ENCODE peak calls at places on chromosomes 3 and 15, in ten cellular contexts. One of them, this sample, is unnamed.

GRCh38 chr3:139506792-139507191 is 30.5 kb upstream of the RBP2 start:
- DNase-seq in central memory CD8-positive, alpha-beta T cell: no peak
- DNase-seq in effector CD4-positive, alpha-beta T cell: no peak
- DNase-seq in LoVo: no peak
- DNase-seq in activated effector memory CD4-positive, alpha-beta T cell treated with Interleukin-2 at 50 U/mL for 16 hours: no peak
- DNase-seq in activated T-cell treated with anti-CD3 and anti-CD28 coated beads for 1 hour: no peak
- DNase-seq in stimulated activated CD8-positive, alpha-beta memory T cell treated with anti-CD3 and anti-CD28 coated beads, Interleukin-15, amount 100 ng/mL, for 4 hours: no peak
- DNase-seq in body of pancreas: no peak
- DNase-seq in HEK293T: no peak
- DNase-seq in T-cell: no peak
- DNase-seq in this sample: no peak

GRCh38 chr3:28122227-28122626 is 119.2 kb upstream of the CMC1 start:
- DNase-seq in central memory CD8-positive, alpha-beta T cell: no peak
- DNase-seq in effector CD4-positive, alpha-beta T cell: no peak
- DNase-seq in LoVo: no peak
- DNase-seq in activated effector memory CD4-positive, alpha-beta T cell treated with Interleukin-2 at 50 U/mL for 16 hours: no peak
- DNase-seq in activated T-cell treated with anti-CD3 and anti-CD28 coated beads for 1 hour: no peak
- DNase-seq in stimulated activated CD8-positive, alpha-beta memory T cell treated with anti-CD3 and anti-CD28 coated beads, Interleukin-15, amount 100 ng/mL, for 4 hours: no peak
- DNase-seq in body of pancreas: no peak
- DNase-seq in HEK293T: no peak
- DNase-seq in T-cell: no peak
- DNase-seq in this sample: no peak

GRCh38 chr15:92869263-92869940 is 30.7 kb upstream of the CHD2 start:
- DNase-seq in central memory CD8-positive, alpha-beta T cell: no peak
- DNase-seq in effector CD4-positive, alpha-beta T cell: no peak
- DNase-seq in LoVo: peak
- DNase-seq in activated effector memory CD4-positive, alpha-beta T cell treated with Interleukin-2 at 50 U/mL for 16 hours: no peak
- DNase-seq in activated T-cell treated with anti-CD3 and anti-CD28 coated beads for 1 hour: no peak
- DNase-seq in stimulated activated CD8-positive, alpha-beta memory T cell treated with anti-CD3 and anti-CD28 coated beads, Interleukin-15, amount 100 ng/mL, for 4 hours: no peak
- DNase-seq in body of pancreas: no peak
- DNase-seq in HEK293T: no peak
- DNase-seq in T-cell: no peak
- DNase-seq in this sample: no peak

GRCh38 chr3:148950806-148951205 is 40.5 kb upstream of the GYG1 start:
- DNase-seq in central memory CD8-positive, alpha-beta T cell: no peak
- DNase-seq in effector CD4-positive, alpha-beta T cell: no peak
- DNase-seq in LoVo: no peak
- DNase-seq in activated effector memory CD4-positive, alpha-beta T cell treated with Interleukin-2 at 50 U/mL for 16 hours: no peak
- DNase-seq in activated T-cell treated with anti-CD3 and anti-CD28 coated beads for 1 hour: no peak
- DNase-seq in stimulated activated CD8-positive, alpha-beta memory T cell treated with anti-CD3 and anti-CD28 coated beads, Interleukin-15, amount 100 ng/mL, for 4 hours: no peak
- DNase-seq in body of pancreas: no peak
- DNase-seq in HEK293T: peak
- DNase-seq in T-cell: no peak
- DNase-seq in this sample: no peak

GRCh38 chr3:172201136-172201989 is 162.0 kb downstream of the FNDC3B start:
- DNase-seq in central memory CD8-positive, alpha-beta T cell: no peak
- DNase-seq in effector CD4-positive, alpha-beta T cell: no peak
- DNase-seq in LoVo: no peak
- DNase-seq in activated effector memory CD4-positive, alpha-beta T cell treated with Interleukin-2 at 50 U/mL for 16 hours: no peak
- DNase-seq in activated T-cell treated with anti-CD3 and anti-CD28 coated beads for 1 hour: no peak
- DNase-seq in stimulated activated CD8-positive, alpha-beta memory T cell treated with anti-CD3 and anti-CD28 coated beads, Interleukin-15, amount 100 ng/mL, for 4 hours: no peak
- DNase-seq in body of pancreas: peak
- DNase-seq in HEK293T: no peak
- DNase-seq in T-cell: no peak
- DNase-seq in this sample: peak

GRCh38 chr3:60967141-60967540 is 284.1 kb downstream of the FHIT start:
- DNase-seq in central memory CD8-positive, alpha-beta T cell: no peak
- DNase-seq in effector CD4-positive, alpha-beta T cell: no peak
- DNase-seq in LoVo: no peak
- DNase-seq in activated effector memory CD4-positive, alpha-beta T cell treated with Interleukin-2 at 50 U/mL for 16 hours: no peak
- DNase-seq in activated T-cell treated with anti-CD3 and anti-CD28 coated beads for 1 hour: no peak
- DNase-seq in stimulated activated CD8-positive, alpha-beta memory T cell treated with anti-CD3 and anti-CD28 coated beads, Interleukin-15, amount 100 ng/mL, for 4 hours: no peak
- DNase-seq in body of pancreas: no peak
- DNase-seq in HEK293T: no peak
- DNase-seq in T-cell: no peak
- DNase-seq in this sample: no peak

GRCh38 chr3:72398781-72399180 is 449.5 kb downstream of the SHQ1 start:
- DNase-seq in central memory CD8-positive, alpha-beta T cell: no peak
- DNase-seq in effector CD4-positive, alpha-beta T cell: no peak
- DNase-seq in LoVo: no peak
- DNase-seq in activated effector memory CD4-positive, alpha-beta T cell treated with Interleukin-2 at 50 U/mL for 16 hours: no peak
- DNase-seq in activated T-cell treated with anti-CD3 and anti-CD28 coated beads for 1 hour: no peak
- DNase-seq in stimulated activated CD8-positive, alpha-beta memory T cell treated with anti-CD3 and anti-CD28 coated beads, Interleukin-15, amount 100 ng/mL, for 4 hours: no peak
- DNase-seq in body of pancreas: no peak
- DNase-seq in HEK293T: no peak
- DNase-seq in T-cell: no peak
- DNase-seq in this sample: no peak

GRCh38 chr15:39622660-39623549 is 42.0 kb downstream of the THBS1 start:
- DNase-seq in central memory CD8-positive, alpha-beta T cell: no peak
- DNase-seq in effector CD4-positive, alpha-beta T cell: no peak
- DNase-seq in LoVo: peak
- DNase-seq in activated effector memory CD4-positive, alpha-beta T cell treated with Interleukin-2 at 50 U/mL for 16 hours: no peak
- DNase-seq in activated T-cell treated with anti-CD3 and anti-CD28 coated beads for 1 hour: no peak
- DNase-seq in stimulated activated CD8-positive, alpha-beta memory T cell treated with anti-CD3 and anti-CD28 coated beads, Interleukin-15, amount 100 ng/mL, for 4 hours: no peak
- DNase-seq in body of pancreas: no peak
- DNase-seq in HEK293T: no peak
- DNase-seq in T-cell: no peak
- DNase-seq in this sample: no peak

GRCh38 chr3:187064210-187065115 is 74.8 kb downstream of the RPL39L start:
- DNase-seq in central memory CD8-positive, alpha-beta T cell: no peak
- DNase-seq in effector CD4-positive, alpha-beta T cell: no peak
- DNase-seq in LoVo: no peak
- DNase-seq in activated effector memory CD4-positive, alpha-beta T cell treated with Interleukin-2 at 50 U/mL for 16 hours: no peak
- DNase-seq in activated T-cell treated with anti-CD3 and anti-CD28 coated beads for 1 hour: no peak
- DNase-seq in stimulated activated CD8-positive, alpha-beta memory T cell treated with anti-CD3 and anti-CD28 coated beads, Interleukin-15, amount 100 ng/mL, for 4 hours: no peak
- DNase-seq in body of pancreas: peak
- DNase-seq in HEK293T: no peak
- DNase-seq in T-cell: no peak
- DNase-seq in this sample: no peak

GRCh38 chr15:101386006-101386405 is 91.0 kb upstream of the SNRPA1 start:
- DNase-seq in central memory CD8-positive, alpha-beta T cell: no peak
- DNase-seq in effector CD4-positive, alpha-beta T cell: no peak
- DNase-seq in LoVo: no peak
- DNase-seq in activated effector memory CD4-positive, alpha-beta T cell treated with Interleukin-2 at 50 U/mL for 16 hours: no peak
- DNase-seq in activated T-cell treated with anti-CD3 and anti-CD28 coated beads for 1 hour: no peak
- DNase-seq in stimulated activated CD8-positive, alpha-beta memory T cell treated with anti-CD3 and anti-CD28 coated beads, Interleukin-15, amount 100 ng/mL, for 4 hours: no peak
- DNase-seq in body of pancreas: no peak
- DNase-seq in HEK293T: no peak
- DNase-seq in T-cell: no peak
- DNase-seq in this sample: no peak

GRCh38 chr3:47542614-47543173 is 29.2 kb upstream of the ELP6 start:
- DNase-seq in central memory CD8-positive, alpha-beta T cell: no peak
- DNase-seq in effector CD4-positive, alpha-beta T cell: no peak
- DNase-seq in LoVo: no peak
- DNase-seq in activated effector memory CD4-positive, alpha-beta T cell treated with Interleukin-2 at 50 U/mL for 16 hours: no peak
- DNase-seq in activated T-cell treated with anti-CD3 and anti-CD28 coated beads for 1 hour: no peak
- DNase-seq in stimulated activated CD8-positive, alpha-beta memory T cell treated with anti-CD3 and anti-CD28 coated beads, Interleukin-15, amount 100 ng/mL, for 4 hours: no peak
- DNase-seq in body of pancreas: peak
- DNase-seq in HEK293T: peak
- DNase-seq in T-cell: no peak
- DNase-seq in this sample: peak

GRCh38 chr3:145243875-145244274 is 917.1 kb downstream of the PLOD2 start:
- DNase-seq in central memory CD8-positive, alpha-beta T cell: no peak
- DNase-seq in effector CD4-positive, alpha-beta T cell: no peak
- DNase-seq in LoVo: no peak
- DNase-seq in activated effector memory CD4-positive, alpha-beta T cell treated with Interleukin-2 at 50 U/mL for 16 hours: no peak
- DNase-seq in activated T-cell treated with anti-CD3 and anti-CD28 coated beads for 1 hour: no peak
- DNase-seq in stimulated activated CD8-positive, alpha-beta memory T cell treated with anti-CD3 and anti-CD28 coated beads, Interleukin-15, amount 100 ng/mL, for 4 hours: no peak
- DNase-seq in body of pancreas: no peak
- DNase-seq in HEK293T: no peak
- DNase-seq in T-cell: no peak
- DNase-seq in this sample: no peak

GRCh38 chr15:98955980-98956723 is 51.4 kb downstream of the PGPEP1L start:
- DNase-seq in central memory CD8-positive, alpha-beta T cell: no peak
- DNase-seq in effector CD4-positive, alpha-beta T cell: no peak
- DNase-seq in LoVo: no peak
- DNase-seq in activated effector memory CD4-positive, alpha-beta T cell treated with Interleukin-2 at 50 U/mL for 16 hours: no peak
- DNase-seq in activated T-cell treated with anti-CD3 and anti-CD28 coated beads for 1 hour: no peak
- DNase-seq in stimulated activated CD8-positive, alpha-beta memory T cell treated with anti-CD3 and anti-CD28 coated beads, Interleukin-15, amount 100 ng/mL, for 4 hours: no peak
- DNase-seq in body of pancreas: no peak
- DNase-seq in HEK293T: no peak
- DNase-seq in T-cell: no peak
- DNase-seq in this sample: no peak

GRCh38 chr3:127403795-127404194 is 115.9 kb upstream of the PRR20G start:
- DNase-seq in central memory CD8-positive, alpha-beta T cell: no peak
- DNase-seq in effector CD4-positive, alpha-beta T cell: no peak
- DNase-seq in LoVo: no peak
- DNase-seq in activated effector memory CD4-positive, alpha-beta T cell treated with Interleukin-2 at 50 U/mL for 16 hours: no peak
- DNase-seq in activated T-cell treated with anti-CD3 and anti-CD28 coated beads for 1 hour: no peak
- DNase-seq in stimulated activated CD8-positive, alpha-beta memory T cell treated with anti-CD3 and anti-CD28 coated beads, Interleukin-15, amount 100 ng/mL, for 4 hours: no peak
- DNase-seq in body of pancreas: no peak
- DNase-seq in HEK293T: no peak
- DNase-seq in T-cell: no peak
- DNase-seq in this sample: no peak

GRCh38 chr15:67850995-67851535 is 11.2 kb upstream of the RNU6-1 start:
- DNase-seq in central memory CD8-positive, alpha-beta T cell: no peak
- DNase-seq in effector CD4-positive, alpha-beta T cell: no peak
- DNase-seq in LoVo: no peak
- DNase-seq in activated effector memory CD4-positive, alpha-beta T cell treated with Interleukin-2 at 50 U/mL for 16 hours: no peak
- DNase-seq in activated T-cell treated with anti-CD3 and anti-CD28 coated beads for 1 hour: no peak
- DNase-seq in stimulated activated CD8-positive, alpha-beta memory T cell treated with anti-CD3 and anti-CD28 coated beads, Interleukin-15, amount 100 ng/mL, for 4 hours: no peak
- DNase-seq in body of pancreas: no peak
- DNase-seq in HEK293T: no peak
- DNase-seq in T-cell: no peak
- DNase-seq in this sample: no peak

GRCh38 chr3:51964521-51964920 is 2.7 kb downstream of the PCBP4 start:
- DNase-seq in central memory CD8-positive, alpha-beta T cell: no peak
- DNase-seq in effector CD4-positive, alpha-beta T cell: no peak
- DNase-seq in LoVo: no peak
- DNase-seq in activated effector memory CD4-positive, alpha-beta T cell treated with Interleukin-2 at 50 U/mL for 16 hours: no peak
- DNase-seq in activated T-cell treated with anti-CD3 and anti-CD28 coated beads for 1 hour: no peak
- DNase-seq in stimulated activated CD8-positive, alpha-beta memory T cell treated with anti-CD3 and anti-CD28 coated beads, Interleukin-15, amount 100 ng/mL, for 4 hours: no peak
- DNase-seq in body of pancreas: no peak
- DNase-seq in HEK293T: no peak
- DNase-seq in T-cell: no peak
- DNase-seq in this sample: no peak

GRCh38 chr3:54941690-54942362 is 14.0 kb upstream of the LRTM1 start:
- DNase-seq in central memory CD8-positive, alpha-beta T cell: no peak
- DNase-seq in effector CD4-positive, alpha-beta T cell: no peak
- DNase-seq in LoVo: no peak
- DNase-seq in activated effector memory CD4-positive, alpha-beta T cell treated with Interleukin-2 at 50 U/mL for 16 hours: no peak
- DNase-seq in activated T-cell treated with anti-CD3 and anti-CD28 coated beads for 1 hour: no peak
- DNase-seq in stimulated activated CD8-positive, alpha-beta memory T cell treated with anti-CD3 and anti-CD28 coated beads, Interleukin-15, amount 100 ng/mL, for 4 hours: no peak
- DNase-seq in body of pancreas: no peak
- DNase-seq in HEK293T: no peak
- DNase-seq in T-cell: no peak
- DNase-seq in this sample: no peak

GRCh38 chr3:129353589-129353941 is 74.9 kb downstream of the EFCAB12 start:
- DNase-seq in central memory CD8-positive, alpha-beta T cell: no peak
- DNase-seq in effector CD4-positive, alpha-beta T cell: no peak
- DNase-seq in LoVo: no peak
- DNase-seq in activated effector memory CD4-positive, alpha-beta T cell treated with Interleukin-2 at 50 U/mL for 16 hours: no peak
- DNase-seq in activated T-cell treated with anti-CD3 and anti-CD28 coated beads for 1 hour: no peak
- DNase-seq in stimulated activated CD8-positive, alpha-beta memory T cell treated with anti-CD3 and anti-CD28 coated beads, Interleukin-15, amount 100 ng/mL, for 4 hours: no peak
- DNase-seq in body of pancreas: no peak
- DNase-seq in HEK293T: no peak
- DNase-seq in T-cell: no peak
- DNase-seq in this sample: no peak

GRCh38 chr3:45816544-45816943 is 20.2 kb upstream of the SLC6A20 start:
- DNase-seq in central memory CD8-positive, alpha-beta T cell: no peak
- DNase-seq in effector CD4-positive, alpha-beta T cell: no peak
- DNase-seq in LoVo: no peak
- DNase-seq in activated effector memory CD4-positive, alpha-beta T cell treated with Interleukin-2 at 50 U/mL for 16 hours: no peak
- DNase-seq in activated T-cell treated with anti-CD3 and anti-CD28 coated beads for 1 hour: no peak
- DNase-seq in stimulated activated CD8-positive, alpha-beta memory T cell treated with anti-CD3 and anti-CD28 coated beads, Interleukin-15, amount 100 ng/mL, for 4 hours: no peak
- DNase-seq in body of pancreas: no peak
- DNase-seq in HEK293T: no peak
- DNase-seq in T-cell: no peak
- DNase-seq in this sample: no peak

GRCh38 chr15:59138243-59138642 is 33.3 kb downstream of the CCNB2 start:
- DNase-seq in central memory CD8-positive, alpha-beta T cell: peak
- DNase-seq in effector CD4-positive, alpha-beta T cell: peak
- DNase-seq in LoVo: peak
- DNase-seq in activated effector memory CD4-positive, alpha-beta T cell treated with Interleukin-2 at 50 U/mL for 16 hours: peak
- DNase-seq in activated T-cell treated with anti-CD3 and anti-CD28 coated beads for 1 hour: peak
- DNase-seq in stimulated activated CD8-positive, alpha-beta memory T cell treated with anti-CD3 and anti-CD28 coated beads, Interleukin-15, amount 100 ng/mL, for 4 hours: peak
- DNase-seq in body of pancreas: peak
- DNase-seq in HEK293T: peak
- DNase-seq in T-cell: peak
- DNase-seq in this sample: peak

GRCh38 chr3:72977060-72977459 is 19.6 kb upstream of the PPP4R2 start:
- DNase-seq in central memory CD8-positive, alpha-beta T cell: no peak
- DNase-seq in effector CD4-positive, alpha-beta T cell: no peak
- DNase-seq in LoVo: no peak
- DNase-seq in activated effector memory CD4-positive, alpha-beta T cell treated with Interleukin-2 at 50 U/mL for 16 hours: no peak
- DNase-seq in activated T-cell treated with anti-CD3 and anti-CD28 coated beads for 1 hour: no peak
- DNase-seq in stimulated activated CD8-positive, alpha-beta memory T cell treated with anti-CD3 and anti-CD28 coated beads, Interleukin-15, amount 100 ng/mL, for 4 hours: no peak
- DNase-seq in body of pancreas: no peak
- DNase-seq in HEK293T: no peak
- DNase-seq in T-cell: no peak
- DNase-seq in this sample: no peak

GRCh38 chr3:69948246-69948862 is 51.2 kb upstream of the SAMMSON start:
- DNase-seq in central memory CD8-positive, alpha-beta T cell: no peak
- DNase-seq in effector CD4-positive, alpha-beta T cell: no peak
- DNase-seq in LoVo: peak
- DNase-seq in activated effector memory CD4-positive, alpha-beta T cell treated with Interleukin-2 at 50 U/mL for 16 hours: no peak
- DNase-seq in activated T-cell treated with anti-CD3 and anti-CD28 coated beads for 1 hour: no peak
- DNase-seq in stimulated activated CD8-positive, alpha-beta memory T cell treated with anti-CD3 and anti-CD28 coated beads, Interleukin-15, amount 100 ng/mL, for 4 hours: no peak
- DNase-seq in body of pancreas: peak
- DNase-seq in HEK293T: peak
- DNase-seq in T-cell: no peak
- DNase-seq in this sample: peak

GRCh38 chr3:42728668-42729364 is 26.2 kb upstream of the HHATL start:
- DNase-seq in central memory CD8-positive, alpha-beta T cell: no peak
- DNase-seq in effector CD4-positive, alpha-beta T cell: no peak
- DNase-seq in LoVo: no peak
- DNase-seq in activated effector memory CD4-positive, alpha-beta T cell treated with Interleukin-2 at 50 U/mL for 16 hours: no peak
- DNase-seq in activated T-cell treated with anti-CD3 and anti-CD28 coated beads for 1 hour: no peak
- DNase-seq in stimulated activated CD8-positive, alpha-beta memory T cell treated with anti-CD3 and anti-CD28 coated beads, Interleukin-15, amount 100 ng/mL, for 4 hours: no peak
- DNase-seq in body of pancreas: no peak
- DNase-seq in HEK293T: no peak
- DNase-seq in T-cell: no peak
- DNase-seq in this sample: no peak

This sample was measured in K562.